ENCODE peak calls at places on chromosomes 16 and 17, in six cellular contexts. J is adrenal gland, I is fibroblast of mammary gland, Z is tibial artery, P is foreskin fibroblast, M is bronchial epithelial cell. V is an unnamed sample.

GRCh38 chr17:38599398-38599856 is 6.3 kb downstream of the SRCIN1 start:
- DNase-seq in Z (no peak), P (no peak), J (no peak), M (no peak), I (no peak), V (no peak)

GRCh38 chr16:11708421-11708820 is 34.2 kb downstream of the TXNDC11 start:
- DNase-seq in M (no peak), I (peak; percentile 42), Z (no peak), J (no peak), P (no peak), V (no peak)

GRCh38 chr17:27256225-27257030 is 37.5 kb upstream of the WSB1 start:
- DNase-seq in I (peak; percentile 91), M (peak; percentile 59), P (peak; percentile 28), J (no peak), Z (no peak), V (no peak)

GRCh38 chr17:35254107-35254802 is 11.4 kb downstream of the SLFN5 start:
- DNase-seq in P (peak; percentile 95), J (peak; percentile 92), Z (peak; percentile 85), I (peak; percentile 99), M (peak; percentile 97), V (no peak)

GRCh38 chr17:76432712-76433336 is 20.1 kb downstream of the UBE2O start:
- DNase-seq in J (no peak), Z (no peak), M (peak; percentile 40), P (no peak), I (peak; percentile 51), V (no peak)

GRCh38 chr16:71746442-71747046 is 22.0 kb upstream of the PHLPP2 start:
- DNase-seq in J (no peak), M (peak; percentile 44), I (peak; percentile 62), Z (no peak), P (peak; percentile 25), V (peak; percentile 65)

GRCh38 chr16:57279780-57280638 is 4.5 kb downstream of the PLLP start:
- DNase-seq in M (no peak), I (no peak), J (no peak), P (no peak), Z (no peak), V (no peak)

GRCh38 chr16:57755061-57755684 is 19.6 kb downstream of the KATNB1 start:
- DNase-seq in Z (no peak), M (no peak), I (no peak), J (no peak), P (no peak), V (no peak)

GRCh38 chr16:68091604-68092261 is 6.6 kb downstream of the NFATC3 start:
- DNase-seq in I (peak; percentile 72), Z (no peak), M (peak; percentile 99), P (peak; percentile 72), J (no peak), V (no peak)

GRCh38 chr16:5509336-5509735 is 411.7 kb upstream of the EEF2KMT start:
- DNase-seq in M (no peak), Z (no peak), P (no peak), I (no peak), J (no peak), V (no peak)

GRCh38 chr17:42122371-42123303 is at the start of gene HSPB9:
- DNase-seq in M (peak; percentile 58), Z (no peak), I (peak; percentile 44), J (no peak), P (no peak), V (no peak)

GRCh38 chr16:15523092-15523541 is 88.7 kb downstream of the BMERB1 start:
- DNase-seq in J (no peak), Z (peak; percentile 61), P (no peak), M (no peak), I (no peak), V (no peak)

GRCh38 chr17:41865596-41865893 is 322 bp upstream of the KLHL11 start:
- DNase-seq in I (no peak), P (no peak), M (no peak), Z (no peak), J (no peak), V (no peak)

GRCh38 chr17:68424861-68425260 is 32.4 kb downstream of the WIPI1 start:
- DNase-seq in P (no peak), J (peak; percentile 48), I (no peak), M (peak; percentile 28), Z (no peak), V (no peak)

DNA sequence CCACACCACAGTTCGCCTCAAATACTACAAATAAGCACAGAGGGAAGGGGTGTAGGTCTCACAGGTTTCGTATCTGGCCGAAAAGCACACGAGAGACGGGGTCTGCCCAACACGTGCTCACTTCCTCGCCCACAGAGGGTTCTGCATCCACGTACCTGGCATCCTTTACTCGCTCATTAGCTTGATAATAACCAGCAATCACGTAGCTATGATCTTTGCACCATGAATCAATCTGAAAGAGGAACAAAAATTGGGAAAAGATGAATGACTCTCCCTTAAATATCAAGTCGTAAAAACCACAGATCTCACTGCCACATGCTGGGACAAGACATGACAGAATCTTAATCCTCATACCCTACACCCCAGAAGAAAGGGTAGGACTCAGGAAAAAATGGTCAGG is 10.5 kb downstream of the EMC8 start:
- DNase-seq in I (no peak), J (no peak), P (no peak), M (no peak), Z (no peak), V (no peak)
- TF ChIP-seq CTCF in I (no peak), J (no peak), P (no peak), M (no peak), Z (no peak), V (no peak)

DNA sequence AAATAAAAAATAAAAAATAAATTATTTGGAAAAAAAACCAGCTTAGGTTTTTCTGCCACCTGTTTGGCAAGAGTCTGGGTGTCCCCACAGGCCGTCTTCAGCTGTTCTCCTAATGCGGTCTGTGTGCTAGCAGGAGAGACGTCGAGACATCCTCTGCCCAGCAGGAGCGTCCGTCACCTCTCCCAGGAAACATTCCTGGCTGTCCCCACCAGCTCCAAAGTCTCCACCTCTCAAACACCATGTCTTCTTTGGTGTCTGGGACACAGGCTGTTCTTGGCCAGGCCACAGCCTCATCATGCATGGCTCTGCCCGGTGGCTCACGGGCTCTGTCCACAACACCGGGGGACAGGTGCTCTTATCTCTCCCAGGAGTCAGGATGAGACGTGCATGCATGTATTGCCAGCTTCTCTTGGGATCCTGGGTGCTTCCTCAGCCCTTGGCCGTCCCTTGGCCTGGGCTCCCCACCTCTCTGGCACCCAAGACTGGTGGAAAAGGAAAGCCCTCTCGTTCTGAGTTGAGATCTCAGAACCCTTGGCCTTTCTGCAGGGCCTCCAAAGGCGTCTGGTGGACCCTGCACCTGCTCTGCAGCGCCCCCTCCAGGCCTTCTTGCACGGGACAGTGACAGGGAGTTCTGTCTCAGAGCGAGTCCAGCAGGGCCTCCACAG is 84.9 kb upstream of the CBX4 start:
- DNase-seq in M (no peak), Z (no peak), P (no peak), I (no peak), J (no peak), V (peak; percentile 67)
- TF ChIP-seq CTCF in M (peak; percentile 42), Z (no peak), P (peak; percentile 41), I (peak; percentile 48), J (no peak), V (peak; percentile 30)

GRCh38 chr16:1773703-1774455 is 945 bp upstream of the MRPS34 start:
- DNase-seq in I (peak; percentile 42), P (no peak), J (peak; percentile 86), Z (no peak), M (no peak), V (no peak)
- TF ChIP-seq CTCF in I (no peak), P (no peak), J (no peak), Z (no peak), M (no peak), V (no peak)

GRCh38 chr16:88381820-88382451 is 823 bp upstream of the ZNF469 start:
- DNase-seq in Z (no peak), I (no peak), M (no peak), J (no peak), P (no peak), V (no peak)

GRCh38 chr16:88385112-88385594 is 2.4 kb downstream of the ZNF469 start:
- DNase-seq in Z (no peak), M (no peak), J (no peak), P (no peak), I (no peak), V (no peak)

GRCh38 chr16:88382491-88383400 is at the start of gene ZNF469:
- DNase-seq in I (peak; percentile 27), J (no peak), M (no peak), Z (no peak), P (peak; percentile 39), V (no peak)

GRCh38 chr16:88384222-88385111 is 1.7 kb downstream of the ZNF469 start:
- DNase-seq in P (no peak), M (no peak), Z (no peak), I (no peak), J (no peak), V (no peak)

GRCh38 chr16:88383401-88384221 is 852 bp downstream of the ZNF469 start:
- DNase-seq in M (no peak), P (peak; percentile 51), I (peak; percentile 53), J (no peak), Z (no peak), V (no peak)
- TF ChIP-seq CTCF in M (peak; percentile 52), P (peak; percentile 66), I (peak; percentile 37), J (peak; percentile 48), Z (peak; percentile 46), V (peak; percentile 11)

GRCh38 chr17:1899403-1900000 is 69.7 kb downstream of the RPA1 start:
- DNase-seq in J (no peak), M (no peak), Z (no peak), P (no peak), I (no peak), V (no peak)
- TF ChIP-seq CTCF in J (no peak), M (no peak), Z (peak; percentile 9), P (no peak), I (peak; percentile 31), V (no peak)

GRCh38 chr16:88403794-88404581 is 21.2 kb downstream of the ZNF469 start:
- DNase-seq in M (peak; percentile 71), J (no peak), I (no peak), P (no peak), Z (no peak), V (no peak)
- TF ChIP-seq CTCF in M (no peak), J (no peak), I (no peak), P (no peak), Z (no peak), V (no peak)

DNA sequence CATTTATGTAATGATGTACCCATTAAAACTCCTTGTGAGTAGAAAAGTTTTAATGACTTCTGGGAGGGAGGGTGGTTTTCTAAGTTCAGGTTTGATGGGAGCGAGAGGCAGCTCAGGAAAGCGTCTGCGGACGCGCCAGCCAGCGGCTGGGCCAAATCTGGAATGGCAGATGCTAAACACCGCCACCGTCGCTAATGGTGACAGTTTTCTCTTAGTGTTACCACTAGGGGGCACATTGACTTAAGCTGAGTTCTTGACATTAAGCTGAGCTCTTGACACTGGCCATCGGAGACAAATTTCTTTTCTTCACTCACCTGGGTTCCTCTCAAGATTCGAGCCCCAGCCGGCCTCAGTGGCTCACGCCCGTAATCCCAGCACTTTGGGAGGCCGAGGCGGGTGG is 6.7 kb downstream of the TRPV1 start:
- DNase-seq in I (peak; percentile 42), Z (no peak), P (no peak), J (no peak), M (peak; percentile 15), V (peak; percentile 70)
- TF ChIP-seq CTCF in I (peak; percentile 43), Z (peak; percentile 31), P (peak; percentile 18), J (peak; percentile 37), M (peak; percentile 54), V (peak; percentile 27)